ENCODE peak calls at places on chromosomes 1 and 21, in five cellular contexts. D is iris pigment epithelial cell, Q is T-helper 2 cell, I is kidney glomerular epithelial cell, T is A172. X is an unnamed sample.

GRCh38 chr1:12177156-12177998 is 10.6 kb downstream of the TNFRSF1B start:
- DNase-seq in D (no peak), Q (peak; percentile 61), T (no peak), I (no peak), X (no peak)

GRCh38 chr21:26077523-26077922 is 93.0 kb downstream of the APP start:
- DNase-seq in Q (no peak), I (no peak), D (no peak), T (no peak), X (no peak)

GRCh38 chr1:159071970-159072582 is 4.5 kb downstream of the AIM2 start:
- DNase-seq in D (peak; percentile 76), I (peak; percentile 54), Q (peak; percentile 61), T (peak; percentile 78), X (peak; percentile 27)

GRCh38 chr1:83818916-83819315 is 180.0 kb downstream of the TTLL7 start:
- DNase-seq in T (no peak), I (no peak), Q (no peak), D (peak; percentile 12), X (no peak)

GRCh38 chr1:52403566-52404115 is 582 bp downstream of the ORC1 start:
- DNase-seq in Q (peak; percentile 93), I (peak; percentile 14), D (peak; percentile 89), T (peak; percentile 73), X (peak; percentile 66)

GRCh38 chr1:184242507-184242943 is 144.3 kb upstream of the C1orf21 start:
- DNase-seq in I (no peak), Q (no peak), T (peak; percentile 28), D (peak; percentile 86), X (no peak)

GRCh38 chr1:31655104-31655503 is 10.4 kb upstream of the PEF1 start:
- DNase-seq in T (no peak), D (no peak), Q (no peak), I (no peak), X (no peak)

GRCh38 chr1:45473302-45473701 is 17.7 kb downstream of the TESK2 start:
- DNase-seq in I (no peak), D (no peak), Q (no peak), T (no peak), X (no peak)

GRCh38 chr1:15100369-15101111 is 53.0 kb upstream of the TMEM51 start:
- DNase-seq in D (peak; percentile 48), I (peak; percentile 13), T (peak; percentile 18), Q (peak; percentile 57), X (peak; percentile 39)

GRCh38 chr1:21868941-21869454 is 56.9 kb downstream of the LDLRAD2 start:
- DNase-seq in I (no peak), D (no peak), T (no peak), Q (no peak), X (no peak)

GRCh38 chr1:46581685-46582455 is 22.2 kb downstream of the MKNK1 start:
- DNase-seq in T (no peak), I (no peak), Q (peak; percentile 87), D (no peak), X (no peak)

GRCh38 chr21:37711294-37711844 is 204.9 kb downstream of the KCNJ6 start:
- DNase-seq in T (no peak), I (no peak), Q (no peak), D (no peak), X (no peak)

GRCh38 chr1:221397141-221397540 is 344.7 kb downstream of the DUSP10 start:
- DNase-seq in T (no peak), I (no peak), Q (no peak), D (no peak), X (no peak)

GRCh38 chr1:4802024-4802423 is 147.6 kb downstream of the AJAP1 start:
- DNase-seq in T (no peak), D (no peak), Q (no peak), I (no peak), X (no peak)

GRCh38 chr1:243434594-243434993 is 178.8 kb downstream of the SDCCAG8 start:
- DNase-seq in T (no peak), D (no peak), I (no peak), Q (no peak), X (no peak)

GRCh38 chr1:180839547-180839946 is 73.2 kb upstream of the KIAA1614 start:
- DNase-seq in T (no peak), D (no peak), I (no peak), Q (no peak), X (no peak)

GRCh38 chr1:192477630-192478029 is 97.9 kb upstream of the RGS1 start:
- DNase-seq in D (peak; percentile 60), T (peak; percentile 57), I (peak; percentile 34), Q (peak; percentile 63), X (peak; percentile 29)

GRCh38 chr21:39159342-39160063 is 23.7 kb downstream of the PSMG1 start:
- DNase-seq in Q (no peak), T (no peak), I (no peak), D (peak; percentile 92), X (no peak)

GRCh38 chr1:21764615-21765423 is 18.1 kb downstream of the USP48 start:
- DNase-seq in D (peak; percentile 82), T (peak; percentile 91), Q (no peak), I (peak; percentile 75), X (peak; percentile 93)

GRCh38 chr1:44511363-44511762 is 106.3 kb downstream of the RNF220 start:
- DNase-seq in Q (no peak), I (no peak), T (no peak), D (no peak), X (no peak)

GRCh38 chr1:30757196-30757949 is at the start of gene LAPTM5:
- DNase-seq in T (no peak), Q (peak; percentile 78), I (no peak), D (peak; percentile 15), X (no peak)

GRCh38 chr1:78176448-78176847 is 130.7 kb downstream of the GIPC2 start:
- DNase-seq in D (peak; percentile 69), T (peak; percentile 44), Q (no peak), I (no peak), X (no peak)

GRCh38 chr1:193729429-193729828 is 543.0 kb upstream of the B3GALT2 start:
- DNase-seq in T (peak; percentile 68), D (peak; percentile 38), Q (no peak), I (no peak), X (no peak)

GRCh38 chr1:219442575-219442974 is 170.3 kb downstream of the ZC3H11B start:
- DNase-seq in D (peak; percentile 17), I (no peak), Q (no peak), T (peak; percentile 78), X (no peak)

GRCh38 chr1:20696397-20697333 is 21.1 kb downstream of the KIF17 start:
- DNase-seq in I (peak; percentile 81), T (peak; percentile 83), Q (peak; percentile 79), D (peak; percentile 90), X (peak; percentile 92)

GRCh38 chr1:151047925-151048644 is 534 bp downstream of the C1orf56 start:
- DNase-seq in I (peak; percentile 59), Q (peak; percentile 76), D (peak; percentile 82), T (peak; percentile 78), X (peak; percentile 62)

GRCh38 chr1:1534401-1535145 is 5.9 kb downstream of the TMEM240 start:
- DNase-seq in T (no peak), D (no peak), Q (no peak), I (no peak), X (no peak)

GRCh38 chr21:21807598-21807903 is 809.3 kb downstream of the NCAM2 start:
- DNase-seq in I (no peak), T (no peak), D (peak; percentile 4), Q (no peak), X (no peak)

GRCh38 chr1:197173571-197174482 is 27.4 kb upstream of the ASPM start:
- DNase-seq in T (no peak), I (no peak), D (peak; percentile 89), Q (peak; percentile 6), X (peak; percentile 31)

GRCh38 chr1:9439074-9439761 is 100.0 kb upstream of the SLC25A33 start:
- DNase-seq in T (no peak), D (peak; percentile 21), Q (no peak), I (peak; percentile 72), X (no peak)

X was measured in Caki2.